ENCODE peak calls at places on chromosomes 7 and 10, in five cellular contexts. V is cardiac muscle cell, L is astrocyte of the spinal cord, Z is bronchial epithelial cell, T is right atrium auricular region. R is an unnamed sample.

GRCh38 chr7:96910484-96910883 is 94.9 kb upstream of the DLX6 start:
- DNase-seq in T (no peak), L (no peak), V (no peak), Z (peak), R (no peak)

GRCh38 chr7:66497346-66497745 is 131.3 kb upstream of the KCTD7 start:
- DNase-seq in L (no peak), T (no peak), Z (no peak), V (no peak), R (no peak)

GRCh38 chr10:72753760-72754231 is 61.9 kb downstream of the MCU start:
- DNase-seq in T (no peak), Z (no peak), L (no peak), V (no peak), R (no peak)

GRCh38 chr10:117865945-117866344 is 180.8 kb downstream of the RAB11FIP2 start:
- DNase-seq in T (no peak), Z (no peak), V (no peak), L (no peak), R (no peak)

GRCh38 chr7:33873981-33874750 is 31.2 kb upstream of the BMPER start:
- DNase-seq in Z (peak), T (no peak), V (peak), L (peak), R (no peak)

GRCh38 chr7:70583965-70584883 is 547.7 kb upstream of the GALNT17 start:
- DNase-seq in V (no peak), T (no peak), Z (no peak), L (no peak), R (no peak)

GRCh38 chr7:27142562-27143021 is 889 bp downstream of the HOXA5 start:
- DNase-seq in V (no peak), T (no peak), Z (no peak), L (no peak), R (no peak)

GRCh38 chr7:151781161-151781845 is 95.6 kb downstream of the PRKAG2 start:
- DNase-seq in T (no peak), Z (no peak), L (no peak), V (no peak), R (no peak)

GRCh38 chr7:21253740-21254687 is 173.9 kb upstream of the SP4 start:
- DNase-seq in L (peak), Z (peak), T (no peak), V (peak), R (peak)

GRCh38 chr10:60414111-60414510 is 24.4 kb upstream of the ANK3 start:
- DNase-seq in V (peak), T (no peak), L (no peak), Z (no peak), R (no peak)

GRCh38 chr10:78972160-78972946 is 96.4 kb upstream of the ZMIZ1 start:
- DNase-seq in L (peak), V (peak), T (peak), Z (no peak), R (peak)

GRCh38 chr10:62992145-62992721 is 140.9 kb upstream of the NRBF2 start:
- DNase-seq in V (peak), Z (peak), L (peak), T (no peak), R (no peak)

GRCh38 chr10:130226012-130226411 is 89.8 kb downstream of the GLRX3 start:
- DNase-seq in V (no peak), Z (no peak), L (no peak), T (no peak), R (no peak)

GRCh38 chr7:78510580-78511188 is 712.1 kb downstream of the PHTF2 start:
- DNase-seq in T (no peak), L (peak), Z (peak), V (peak), R (peak)

GRCh38 chr7:129779602-129780256 is 168.2 kb downstream of the NRF1 start:
- DNase-seq in Z (peak), V (no peak), T (no peak), L (no peak), R (peak)

GRCh38 chr7:65509368-65510186 is 135.9 kb downstream of the ZNF92 start:
- DNase-seq in V (no peak), Z (no peak), L (no peak), T (no peak), R (peak)

GRCh38 chr7:141366098-141366621 is 185.1 kb upstream of the AGK start:
- DNase-seq in L (peak), T (no peak), Z (no peak), V (no peak), R (no peak)

GRCh38 chr7:70797109-70797514 is 334.8 kb upstream of the GALNT17 start:
- DNase-seq in T (no peak), L (no peak), Z (no peak), V (no peak), R (peak)

GRCh38 chr10:93073539-93074136 is at the start of gene CYP26A1:
- DNase-seq in L (no peak), Z (no peak), T (peak), V (no peak), R (peak)

GRCh38 chr10:37478381-37478780 is 353.0 kb downstream of the ANKRD30A start:
- DNase-seq in T (peak), Z (no peak), V (no peak), L (no peak), R (no peak)

GRCh38 chr10:48557511-48558123 is 47.3 kb downstream of the ARHGAP22 start:
- DNase-seq in Z (no peak), T (no peak), L (no peak), V (no peak), R (no peak)

GRCh38 chr10:3848768-3849643 is 64.0 kb upstream of the KLF6 start:
- DNase-seq in Z (peak), T (no peak), L (peak), V (no peak), R (no peak)

GRCh38 chr7:22681852-22682657 is 44.9 kb upstream of the IL6 start:
- DNase-seq in V (no peak), Z (no peak), L (no peak), T (no peak), R (no peak)

GRCh38 chr10:31242902-31243301 is 76.1 kb upstream of the ZEB1 start:
- DNase-seq in V (peak), T (no peak), Z (peak), L (peak), R (no peak)

GRCh38 chr10:124125305-124126116 is 32.1 kb upstream of the CHST15 start:
- DNase-seq in Z (peak), V (peak), L (no peak), T (no peak), R (no peak)

GRCh38 chr7:16753102-16753931 is at the start of gene TSPAN13:
- DNase-seq in L (peak), Z (peak), V (peak), T (no peak), R (peak)

GRCh38 chr7:148124477-148124876 is 466.1 kb upstream of the C7orf33 start:
- DNase-seq in T (no peak), V (no peak), L (no peak), Z (no peak), R (no peak)

GRCh38 chr10:50536617-50537252 is 87.0 kb downstream of the SGMS1 start:
- DNase-seq in L (peak), T (no peak), Z (peak), V (no peak), R (no peak)

GRCh38 chr10:102657984-102658724 is 13.9 kb downstream of the TRIM8 start:
- DNase-seq in Z (peak), T (no peak), V (peak), L (no peak), R (no peak)

GRCh38 chr7:47483604-47484273 is 98.2 kb downstream of the TNS3 start:
- DNase-seq in T (no peak), V (peak), Z (no peak), L (peak), R (no peak)
- TF ChIP-seq CTCF in T (peak), V (peak), Z (no peak), L (peak), R (no peak)

DNA sequence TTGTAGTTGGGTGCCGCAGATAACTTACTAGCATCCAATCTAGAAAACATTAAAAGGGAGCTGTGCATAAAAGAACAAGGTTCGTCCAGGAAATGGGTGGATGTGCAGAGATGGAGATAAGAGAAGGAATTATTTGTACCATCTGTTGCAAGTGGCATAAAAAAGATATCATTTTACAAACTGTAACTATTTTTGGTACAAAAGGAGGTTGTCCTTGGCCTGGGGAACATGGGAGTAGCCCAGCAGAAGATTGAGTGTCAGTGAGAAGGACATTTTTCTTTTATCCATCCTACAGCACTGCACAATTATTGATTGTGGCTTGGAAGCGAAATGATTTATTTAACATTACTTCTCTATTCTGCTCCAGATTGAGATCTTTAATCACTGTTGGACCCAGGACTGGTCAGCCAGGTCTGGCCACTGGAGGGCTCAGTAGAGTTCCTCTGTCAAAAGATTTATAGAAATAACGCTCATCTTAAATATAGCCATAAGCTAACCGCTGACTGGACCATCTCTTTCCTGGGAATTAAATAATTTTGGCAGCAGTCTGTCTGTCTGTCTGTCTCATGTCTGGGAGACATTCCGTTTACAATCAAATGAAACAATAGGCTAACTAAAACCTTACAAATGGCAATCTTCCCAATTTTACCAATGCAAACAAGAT is 254.1 kb downstream of the KIAA1217 start:
- DNase-seq in Z (no peak), T (no peak), V (no peak), L (peak), R (no peak)
- TF ChIP-seq CTCF in Z (no peak), T (no peak), V (peak), L (peak), R (no peak)

GRCh38 chr10:74234569-74234968 is 83.5 kb downstream of the ADK start:
- DNase-seq in L (peak), V (no peak), Z (peak), T (no peak), R (no peak)
- TF ChIP-seq CTCF in L (peak), V (peak), Z (peak), T (peak), R (no peak)

GRCh38 chr7:42522227-42522991 is 285.4 kb upstream of the GLI3 start:
- DNase-seq in T (no peak), Z (peak), L (no peak), V (peak), R (no peak)
- TF ChIP-seq CTCF in T (no peak), Z (no peak), L (no peak), V (no peak), R (no peak)

GRCh38 chr10:70461397-70462348 is 16.9 kb upstream of the PALD1 start:
- DNase-seq in T (peak), Z (peak), L (peak), V (peak), R (peak)
- TF ChIP-seq CTCF in T (peak), Z (peak), L (peak), V (peak), R (peak)

GRCh38 chr7:150378115-150378852 is 846 bp upstream of the ZNF775 start:
- DNase-seq in V (peak), L (peak), T (peak), Z (peak), R (peak)
- TF ChIP-seq CTCF in V (peak), L (peak), T (peak), Z (peak), R (no peak)

R was measured in nephron progenitor cell.